ENCODE peak calls at places on chromosomes 11 and 22, in six cellular contexts. S is RWPE2, B is HL-60, M is neuronal stem cell, A is fibroblast of mammary gland, L is BJ. R is an unnamed sample.

GRCh38 chr11:9219115-9219514 is 46.0 kb downstream of the DENND5A start:
- DNase-seq in A (peak; percentile 73), M (no peak), B (no peak), L (no peak), S (no peak), R (no peak)

GRCh38 chr22:39150848-39151215 is 1.6 kb downstream of the CBX7 start:
- DNase-seq in A (no peak), B (no peak), L (no peak), M (no peak), S (no peak), R (no peak)

GRCh38 chr11:48193876-48194275 is 22.7 kb upstream of the OR4B1 start:
- DNase-seq in S (no peak), L (no peak), A (peak; percentile 51), B (no peak), M (no peak), R (no peak)

GRCh38 chr11:123033895-123034294 is 28.0 kb downstream of the HSPA8 start:
- DNase-seq in M (no peak), L (no peak), B (no peak), S (no peak), A (peak; percentile 29), R (no peak)

GRCh38 chr11:13928566-13929251 is 33.8 kb upstream of the SPON1 start:
- DNase-seq in L (peak; percentile 37), S (no peak), M (no peak), B (no peak), A (peak; percentile 85), R (no peak)

GRCh38 chr11:102007567-102008437 is 39.4 kb upstream of the CFAP300 start:
- DNase-seq in A (peak; percentile 63), S (no peak), M (peak; percentile 26), L (peak; percentile 18), B (no peak), R (no peak)

GRCh38 chr11:68302256-68303054 is 9.9 kb upstream of the LRP5 start:
- DNase-seq in M (no peak), A (peak; percentile 65), S (no peak), L (no peak), B (no peak), R (no peak)

GRCh38 chr11:57273448-57274058 is 36.5 kb upstream of the APLNR start:
- DNase-seq in S (no peak), M (no peak), A (no peak), L (no peak), B (no peak), R (no peak)

GRCh38 chr22:40818192-40818746 is 877 bp downstream of the SLC25A17 start:
- DNase-seq in S (no peak), B (peak; percentile 9), M (no peak), L (no peak), A (no peak), R (no peak)

GRCh38 chr11:32870676-32871075 is 21.9 kb upstream of the QSER1 start:
- DNase-seq in B (peak; percentile 27), S (no peak), A (no peak), M (no peak), L (no peak), R (no peak)

GRCh38 chr22:38921126-38921525 is 36.3 kb upstream of the APOBEC3A start:
- DNase-seq in B (no peak), M (no peak), L (no peak), S (peak; percentile 86), A (no peak), R (no peak)

GRCh38 chr11:73907191-73907590 is 30.4 kb downstream of the PAAF1 start:
- DNase-seq in S (no peak), L (no peak), M (no peak), B (peak; percentile 91), A (peak; percentile 64), R (no peak)

GRCh38 chr11:126318642-126319373 is 14.9 kb downstream of the DCPS start:
- DNase-seq in S (peak; percentile 70), L (peak; percentile 92), A (peak; percentile 98), M (no peak), B (peak; percentile 93), R (peak; percentile 52)

GRCh38 chr11:33557201-33557600 is 143.4 kb downstream of the C11orf91 start:
- DNase-seq in S (no peak), L (peak; percentile 80), M (no peak), B (no peak), A (peak; percentile 47), R (peak; percentile 88)

GRCh38 chr11:78441956-78442355 is 24.3 kb upstream of the GAB2 start:
- DNase-seq in B (no peak), A (no peak), M (no peak), S (no peak), L (no peak), R (no peak)

GRCh38 chr11:93849751-93850584 is 450 bp downstream of the VSTM5 start:
- DNase-seq in A (peak; percentile 33), L (no peak), S (no peak), B (no peak), M (peak; percentile 5), R (no peak)

GRCh38 chr22:47105085-47105484 is 342.6 kb downstream of the TBC1D22A start:
- DNase-seq in B (no peak), M (no peak), S (no peak), A (no peak), L (no peak), R (no peak)

GRCh38 chr11:115939726-115940421 is 435.7 kb upstream of the CADM1 start:
- DNase-seq in A (no peak), L (no peak), B (no peak), S (no peak), M (no peak), R (no peak)

GRCh38 chr11:11972148-11972547 is 36.3 kb downstream of the DKK3 start:
- DNase-seq in A (no peak), L (no peak), B (no peak), S (no peak), M (no peak), R (no peak)

GRCh38 chr11:11975201-11976092 is 33.0 kb downstream of the DKK3 start:
- DNase-seq in A (no peak), B (no peak), M (no peak), L (no peak), S (no peak), R (no peak)

GRCh38 chr11:11973361-11973800 is 35.0 kb downstream of the DKK3 start:
- DNase-seq in S (no peak), L (peak; percentile 65), A (peak; percentile 54), M (no peak), B (no peak), R (peak; percentile 72)

GRCh38 chr11:11972942-11973341 is 35.5 kb downstream of the DKK3 start:
- DNase-seq in M (no peak), A (no peak), B (no peak), S (no peak), L (no peak), R (no peak)

DNA sequence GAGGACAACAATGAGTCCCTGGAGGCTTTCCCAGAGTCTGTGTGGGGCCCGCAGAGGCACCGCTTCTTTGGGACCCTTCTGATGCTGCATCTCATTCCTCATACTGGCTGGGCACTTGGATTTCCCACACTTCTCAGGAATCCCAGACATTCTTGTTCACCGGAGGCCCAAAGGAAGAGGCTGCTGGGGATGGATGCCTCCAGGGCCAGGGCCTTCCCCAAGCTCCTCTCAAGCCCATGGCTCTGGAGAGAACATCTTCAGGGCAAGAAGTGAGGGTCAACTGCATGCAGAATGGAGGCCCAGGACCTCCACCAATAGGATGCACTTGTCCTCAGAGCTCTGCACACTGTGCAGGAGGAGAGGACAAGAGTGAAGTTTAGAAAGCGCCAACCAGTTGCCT is 34.6 kb downstream of the DKK3 start:
- DNase-seq in L (no peak), M (no peak), A (no peak), B (no peak), S (no peak), R (no peak)
- H3K4me3 ChIP-seq in L (no peak overlapping the region), M (no peak overlapping the region), A (no peak overlapping the region), B (no peak overlapping the region), S (no peak overlapping the region), R (no peak overlapping the region)

GRCh38 chr22:36322602-36322915 is 65.2 kb downstream of the MYH9 start:
- DNase-seq in A (no peak), M (no peak), B (no peak), S (no peak), L (no peak), R (no peak)

GRCh38 chr22:36323855-36324331 is 63.9 kb downstream of the MYH9 start:
- DNase-seq in L (no peak), S (no peak), A (peak; percentile 59), B (no peak), M (no peak), R (peak; percentile 59)

GRCh38 chr22:36323182-36323854 is 64.4 kb downstream of the MYH9 start:
- DNase-seq in S (no peak), M (no peak), B (no peak), A (peak; percentile 74), L (no peak), R (peak; percentile 47)

GRCh38 chr22:36325163-36326031 is 62.4 kb downstream of the MYH9 start:
- DNase-seq in M (no peak), S (peak; percentile 89), A (peak; percentile 95), B (no peak), L (peak; percentile 66), R (peak; percentile 80)

DNA sequence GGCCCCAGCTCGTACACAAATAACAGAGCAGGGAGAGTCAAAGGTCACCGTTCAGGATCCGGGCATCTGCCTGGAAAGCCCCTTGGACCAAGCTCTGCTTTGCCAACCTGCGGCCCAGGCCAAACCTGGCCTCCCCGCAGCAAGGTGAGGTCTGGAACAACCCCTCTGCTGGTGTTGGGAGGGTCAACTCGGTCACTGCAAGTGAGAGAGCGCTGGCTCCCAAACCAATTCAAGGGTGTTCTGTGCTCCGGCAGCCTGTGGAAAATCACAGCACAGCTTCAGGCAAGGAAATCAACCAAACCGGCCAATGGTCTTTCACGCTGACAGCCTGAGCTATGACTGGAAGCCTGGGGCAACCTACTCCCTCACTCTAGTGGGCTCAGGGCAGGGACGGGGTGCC is 63.4 kb downstream of the MYH9 start:
- DNase-seq in L (no peak), B (no peak), A (no peak), M (no peak), S (no peak), R (no peak)
- H3K4me3 ChIP-seq in L (no peak overlapping the region), B (no peak overlapping the region), A (no peak overlapping the region), M (no peak overlapping the region), S (no peak overlapping the region), R (no peak overlapping the region)

GRCh38 chr11:19419021-19419750 is 178.4 kb upstream of the E2F8 start:
- DNase-seq in B (no peak), L (no peak), A (peak; percentile 51), M (no peak), S (no peak), R (no peak)
- H3K4me3 ChIP-seq in B (no peak overlapping the region), L (no peak overlapping the region), A (no peak overlapping the region), M (no peak overlapping the region), S (no peak overlapping the region), R (no peak overlapping the region)

GRCh38 chr11:326842-327580 is 6.4 kb upstream of the IFITM3 start:
- DNase-seq in A (peak; percentile 76), B (peak; percentile 83), S (no peak), L (no peak), M (no peak), R (no peak)
- H3K4me3 ChIP-seq in A (no peak overlapping the region), B (no peak overlapping the region), S (no peak overlapping the region), L (no peak overlapping the region), M (no peak overlapping the region), R (no peak overlapping the region)

GRCh38 chr11:76721755-76722677 is 51.5 kb upstream of the LRRC32 start:
- DNase-seq in S (no peak), L (no peak), B (peak; percentile 64), M (peak; percentile 76), A (peak; percentile 74), R (peak; percentile 38)
- H3K4me3 ChIP-seq in S (no peak overlapping the region), L (no peak overlapping the region), B (no peak overlapping the region), M (no peak overlapping the region), A (no peak overlapping the region), R (no peak overlapping the region)